ENCODE peak calls at places on chromosomes 1 and 21, in five cellular contexts. T is CD8-positive, alpha-beta T cell; H is lower lobe of right lung; Z is A549; W is HCT116. I is an unnamed sample.

GRCh38 chr1:184567648-184568047 is 180.8 kb downstream of the C1orf21 start:
- DNase-seq in T (no peak), H (no peak), Z (no peak), W (no peak), I (no peak)

GRCh38 chr1:68375919-68376318 is 73.8 kb downstream of the RPE65 start:
- DNase-seq in T (no peak), H (no peak), Z (no peak), W (no peak), I (no peak)

GRCh38 chr21:38952890-38953289 is 147.2 kb downstream of the ETS2 start:
- DNase-seq in T (no peak), H (no peak), Z (no peak), W (no peak), I (no peak)

GRCh38 chr1:109617291-109617801 is 2.1 kb downstream of the GNAT2 start:
- DNase-seq in T (no peak), H (no peak), Z (no peak), W (peak), I (no peak)

GRCh38 chr1:78223417-78224215 is 177.8 kb downstream of the GIPC2 start:
- DNase-seq in T (no peak), H (no peak), Z (no peak), W (no peak), I (no peak)

GRCh38 chr1:206969090-206969489 is 1.2 kb downstream of the FCAMR start:
- DNase-seq in T (no peak), H (no peak), Z (no peak), W (no peak), I (no peak)

GRCh38 chr1:50989694-50990093 is 19.6 kb downstream of the CDKN2C start:
- DNase-seq in T (no peak), H (no peak), Z (no peak), W (no peak), I (no peak)

GRCh38 chr1:5908461-5909375 is 83.5 kb downstream of the NPHP4 start:
- DNase-seq in T (no peak), H (peak), Z (no peak), W (no peak), I (no peak)

GRCh38 chr1:50705041-50705440 is 255.0 kb downstream of the FAF1 start:
- DNase-seq in T (no peak), H (no peak), Z (no peak), W (no peak), I (no peak)

GRCh38 chr1:31785020-31785946 is 21.1 kb upstream of the ADGRB2 start:
- DNase-seq in T (no peak), H (peak), Z (no peak), W (no peak), I (peak)

GRCh38 chr1:2330511-2331199 is 60.7 kb downstream of the MORN1 start:
- DNase-seq in T (no peak), H (peak), Z (no peak), W (no peak), I (no peak)

GRCh38 chr1:81877940-81878339 is 77.2 kb downstream of the ADGRL2 start:
- DNase-seq in T (no peak), H (no peak), Z (no peak), W (no peak), I (no peak)

GRCh38 chr21:44332383-44332782 is 6.8 kb downstream of the CFAP410 start:
- DNase-seq in T (no peak), H (no peak), Z (no peak), W (no peak), I (no peak)

GRCh38 chr21:44332965-44333364 is 6.2 kb downstream of the CFAP410 start:
- DNase-seq in T (no peak), H (no peak), Z (no peak), W (no peak), I (no peak)

GRCh38 chr21:44335266-44336059 is 3.7 kb downstream of the CFAP410 start:
- DNase-seq in T (no peak), H (no peak), Z (no peak), W (no peak), I (no peak)

GRCh38 chr21:44333701-44334636 is 5.2 kb downstream of the CFAP410 start:
- DNase-seq in T (no peak), H (no peak), Z (no peak), W (no peak), I (no peak)

GRCh38 chr21:44334637-44335030 is 4.6 kb downstream of the CFAP410 start:
- DNase-seq in T (no peak), H (no peak), Z (no peak), W (no peak), I (no peak)
- H3K4me3 ChIP-seq in T (no peak), H (no peak), Z (no peak), W (no peak), I (no peak)

GRCh38 chr1:244436336-244437102 is 15.2 kb downstream of the ADSS2 start:
- DNase-seq in T (no peak), H (no peak), Z (no peak), W (no peak), I (no peak)
- H3K27ac ChIP-seq in T (no peak), H (no peak), Z (peak), W (peak), I (peak)

DNA sequence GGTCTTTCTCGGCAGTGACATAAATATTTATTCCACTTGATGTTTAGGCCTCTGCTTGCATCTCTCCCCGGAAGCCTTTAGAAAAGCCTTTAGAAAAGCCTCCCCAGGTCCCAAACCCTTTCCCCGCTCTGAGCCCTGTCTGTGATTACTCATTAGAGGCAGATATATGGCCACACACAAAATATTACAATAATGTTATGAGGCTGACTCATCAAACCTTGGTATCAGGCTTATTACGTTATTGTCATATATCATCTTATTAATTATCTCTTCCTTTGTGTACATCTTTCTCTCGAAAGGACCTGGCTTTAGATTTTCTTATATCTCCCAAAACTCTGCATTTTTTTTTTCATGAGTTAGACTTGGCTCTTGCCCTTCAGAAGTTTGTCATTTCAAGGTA is 69.5 kb downstream of the FGGY start:
- DNase-seq in T (no peak), H (no peak), Z (no peak), W (no peak), I (no peak)
- H3K4me3 ChIP-seq in T (no peak), H (no peak), Z (no peak), W (no peak), I (no peak)

GRCh38 chr1:156076609-156077429 is 5.4 kb downstream of the MEX3A start:
- DNase-seq in T (no peak), H (peak), Z (no peak), W (no peak), I (no peak)
- H3K27ac ChIP-seq in T (no peak), H (peak), Z (no peak), W (no peak), I (no peak)

GRCh38 chr1:61053281-61053711 is 29.1 kb upstream of the NFIA start:
- DNase-seq in T (no peak), H (no peak), Z (no peak), W (no peak), I (no peak)

GRCh38 chr1:61053712-61054608 is 28.4 kb upstream of the NFIA start:
- DNase-seq in T (no peak), H (peak), Z (no peak), W (no peak), I (no peak)

GRCh38 chr1:61051455-61052392 is 30.6 kb upstream of the NFIA start:
- DNase-seq in T (no peak), H (no peak), Z (no peak), W (no peak), I (no peak)

GRCh38 chr1:61050541-61051454 is 31.6 kb upstream of the NFIA start:
- DNase-seq in T (no peak), H (peak), Z (peak), W (no peak), I (no peak)

GRCh38 chr1:61052393-61053280 is 29.7 kb upstream of the NFIA start:
- DNase-seq in T (no peak), H (no peak), Z (no peak), W (no peak), I (no peak)
- H3K4me3 ChIP-seq in T (no peak), H (peak), Z (no peak), W (no peak), I (no peak)

GRCh38 chr21:44551290-44552015 is at the start of gene KRTAP10-2:
- DNase-seq in T (no peak), H (peak), Z (no peak), W (no peak), I (no peak)

GRCh38 chr21:44555200-44555875 is 3.3 kb downstream of the KRTAP10-3 start:
- DNase-seq in T (no peak), H (peak), Z (no peak), W (no peak), I (no peak)

GRCh38 chr21:44552136-44552535 is 831 bp upstream of the KRTAP10-2 start:
- DNase-seq in T (no peak), H (no peak), Z (no peak), W (no peak), I (no peak)

GRCh38 chr21:44550807-44551206 is 498 bp downstream of the KRTAP10-2 start:
- DNase-seq in T (no peak), H (peak), Z (no peak), W (no peak), I (no peak)

GRCh38 chr21:44552681-44553080 is 1.4 kb upstream of the KRTAP10-2 start:
- DNase-seq in T (no peak), H (peak), Z (no peak), W (no peak), I (no peak)
- H3K27ac ChIP-seq in T (no peak), H (no peak), Z (no peak), W (no peak), I (no peak)

I was measured in RWPE2.